ENCODE peak calls at places on chromosomes 5 and 9, in four cellular contexts. C, L, V and U are unnamed samples.

GRCh38 chr9:115285806-115286205 is 167.8 kb upstream of the TNC start:
- DNase-seq in V (no peak), L (no peak), C (no peak), U (no peak)

GRCh38 chr9:109241931-109242330 is 74.9 kb upstream of the FRRS1L start:
- DNase-seq in V (no peak), C (no peak), L (no peak), U (no peak)

GRCh38 chr5:90981177-90981576 is 401.9 kb downstream of the ARRDC3 start:
- DNase-seq in C (no peak), V (no peak), L (no peak), U (no peak)

GRCh38 chr5:103569313-103570060 is 6.9 kb upstream of the NUDT12 start:
- DNase-seq in L (no peak), C (no peak), V (no peak), U (no peak)

GRCh38 chr5:87137280-87137679 is 130.4 kb upstream of the RASA1 start:
- DNase-seq in C (no peak), V (no peak), L (no peak), U (no peak)

GRCh38 chr5:116557669-116558271 is 16.9 kb downstream of the SEMA6A start:
- DNase-seq in C (no peak), L (peak), V (no peak), U (no peak)

GRCh38 chr5:52861368-52861767 is 73.7 kb downstream of the ITGA1 start:
- DNase-seq in L (no peak), C (no peak), V (no peak), U (no peak)

GRCh38 chr9:112719292-112719691 is 1.4 kb upstream of the INIP start:
- DNase-seq in L (no peak), C (no peak), V (no peak), U (no peak)

GRCh38 chr5:124634228-124634819 is 112.1 kb downstream of the ZNF608 start:
- DNase-seq in C (no peak), L (peak), V (no peak), U (no peak)

GRCh38 chr5:90613918-90614504 is 55.4 kb downstream of the ADGRV1 start:
- DNase-seq in C (no peak), L (no peak), V (no peak), U (no peak)

GRCh38 chr5:89662499-89662898 is 747.1 kb downstream of the CETN3 start:
- DNase-seq in C (no peak), L (no peak), V (no peak), U (no peak)

GRCh38 chr5:156640751-156641241 is 209.3 kb upstream of the PPP1R2B start:
- DNase-seq in L (no peak), V (no peak), C (no peak), U (no peak)

GRCh38 chr9:100111235-100111634 is 12.2 kb downstream of the INVS start:
- DNase-seq in L (no peak), V (no peak), C (peak), U (peak)

GRCh38 chr5:10441992-10442435 is 335 bp downstream of the ROPN1L start:
- DNase-seq in V (no peak), L (no peak), C (no peak), U (no peak)

GRCh38 chr5:13921573-13921972 is 22.9 kb downstream of the DNAH5 start:
- DNase-seq in C (no peak), L (no peak), V (no peak), U (no peak)

GRCh38 chr5:13648822-13649221 is 295.7 kb downstream of the DNAH5 start:
- DNase-seq in V (no peak), C (no peak), L (no peak), U (no peak)

GRCh38 chr5:178074266-178074952 is 38.9 kb upstream of the N4BP3 start:
- DNase-seq in L (peak), V (no peak), C (no peak), U (no peak)

GRCh38 chr9:134666208-134666607 is 24.6 kb downstream of the COL5A1 start:
- DNase-seq in L (no peak), C (no peak), V (no peak), U (no peak)
- H3K4me3 ChIP-seq in L (no peak), C (no peak), V (no peak), U (no peak)

DNA sequence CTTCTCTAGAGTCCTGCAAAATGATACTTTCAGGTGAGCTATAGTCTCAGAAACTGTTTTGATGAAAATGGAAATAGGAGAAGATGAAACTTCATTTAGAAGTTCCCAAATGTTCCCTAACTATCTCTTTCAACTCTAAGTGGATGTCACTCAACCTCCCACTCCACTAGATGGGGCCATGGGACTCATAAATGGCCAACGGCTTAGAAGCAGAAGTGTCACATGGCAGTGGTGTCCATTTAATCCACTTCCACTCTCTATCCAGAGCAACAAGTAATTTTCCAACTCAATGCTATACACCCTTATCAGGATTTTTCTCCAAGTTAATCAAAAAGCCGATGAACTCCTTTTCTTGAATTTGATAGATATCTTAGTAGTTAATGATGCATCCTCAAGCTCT is 295.7 kb downstream of the EDIL3 start:
- DNase-seq in C (no peak), V (no peak), L (peak), U (no peak)
- TF ChIP-seq CTCF in C (no peak), V (peak), L (peak), U (no peak)

DNA sequence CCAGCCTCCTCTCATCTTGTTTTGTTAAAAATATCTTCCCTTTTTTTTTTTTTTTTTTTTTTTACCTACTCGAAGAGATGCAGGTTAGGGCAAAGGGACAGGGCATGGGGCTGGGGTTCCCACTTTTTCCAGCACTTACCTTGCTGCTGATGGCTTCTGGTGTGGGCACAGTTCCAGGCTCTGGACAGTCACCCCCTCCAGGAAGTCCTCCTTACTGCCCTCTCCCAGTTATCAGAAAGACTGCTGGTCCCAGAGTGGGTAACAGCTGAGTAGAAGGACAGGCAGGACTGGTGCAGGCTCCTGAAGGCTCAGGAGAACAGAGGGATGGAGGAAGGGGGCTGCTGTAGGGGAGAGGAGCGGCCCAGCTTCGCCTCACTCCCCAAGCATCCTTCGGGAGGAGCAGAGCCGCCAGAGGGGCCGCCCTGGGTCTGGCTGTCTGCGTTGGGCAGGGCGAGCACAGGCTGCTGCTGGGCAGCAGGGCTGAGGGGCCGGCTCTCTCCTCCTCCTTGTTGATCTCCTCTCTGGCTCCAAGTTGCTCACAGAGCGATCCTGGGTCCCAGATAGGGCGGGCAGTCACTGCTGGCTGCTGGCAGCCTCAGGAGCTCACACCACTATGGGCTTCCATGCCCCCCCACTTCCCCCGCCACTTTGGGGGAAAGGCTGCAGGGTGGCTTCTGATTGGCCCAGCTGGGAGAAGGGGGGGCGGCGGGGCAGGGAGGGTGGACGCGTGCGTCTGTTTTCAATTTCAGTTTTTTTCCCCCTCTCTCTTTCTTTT is at the start of gene PDGFRB:
- DNase-seq in L (no peak), V (no peak), C (peak), U (peak)
- TF ChIP-seq POLR2AphosphoS5 in L (no peak), V (no peak), C (peak), U (peak)

DNA sequence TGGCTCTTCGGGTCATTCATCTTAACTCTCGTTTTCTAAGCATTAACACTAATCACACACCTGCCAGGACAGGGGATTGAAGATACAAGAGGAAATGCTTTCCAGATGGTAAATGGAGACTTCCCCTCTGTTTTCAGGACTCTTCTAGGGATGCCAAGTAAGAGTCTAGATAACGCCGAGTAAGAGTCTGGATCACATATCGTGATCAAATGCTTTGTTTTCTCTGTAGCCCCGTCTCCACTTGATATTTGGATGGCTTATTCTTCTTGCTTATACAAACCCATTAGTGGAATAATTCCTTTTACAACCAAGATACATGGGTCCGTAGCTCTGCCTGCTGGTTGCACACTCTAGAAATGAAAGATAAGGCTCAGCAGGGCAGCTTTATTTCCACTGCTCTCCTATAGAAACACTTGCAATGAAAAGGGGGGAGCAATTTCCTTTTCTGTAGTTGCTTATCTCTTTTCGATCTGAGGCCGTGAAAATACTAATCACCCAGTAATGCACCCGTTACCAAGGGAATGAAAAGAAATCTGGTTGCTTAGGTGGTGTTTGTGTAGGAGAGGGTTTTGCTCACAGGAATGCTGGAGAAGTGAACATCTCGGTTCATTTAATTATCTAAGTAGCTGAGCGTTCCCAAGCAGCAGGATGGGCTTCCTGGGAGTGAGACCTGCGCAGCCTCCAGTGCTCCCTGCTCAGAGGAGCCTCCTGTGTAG is 131.6 kb downstream of the ADAMTS16 start:
- DNase-seq in L (no peak), V (no peak), C (no peak), U (no peak)
- H3K4me3 ChIP-seq in L (no peak), V (peak), C (peak), U (no peak)

GRCh38 chr9:135975834-135976233 is 14.7 kb upstream of the UBAC1 start:
- DNase-seq in V (no peak), C (no peak), L (peak), U (no peak)
- TF ChIP-seq CTCF in V (no peak), C (no peak), L (no peak), U (no peak)

DNA sequence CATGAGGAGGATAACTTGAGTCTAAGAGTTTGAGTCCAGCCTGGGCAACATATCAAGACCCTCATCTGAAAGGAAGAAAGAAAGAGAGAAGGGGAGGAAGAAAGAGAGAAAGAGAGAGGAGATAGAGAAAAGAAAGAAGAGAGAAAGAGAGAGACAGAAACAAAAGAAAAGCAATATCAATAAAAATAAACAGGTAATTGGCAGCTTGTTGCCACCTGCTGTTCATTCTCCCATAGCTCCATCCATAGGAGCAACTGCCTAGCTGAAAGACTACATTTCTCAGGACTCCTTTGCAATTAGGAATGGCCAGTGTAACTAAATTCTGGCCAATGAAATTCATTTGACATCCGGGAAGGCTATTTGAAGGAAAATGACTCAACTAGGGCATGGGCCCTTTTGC is 4.6 kb upstream of the TTC39B start:
- DNase-seq in V (no peak), C (no peak), L (no peak), U (no peak)
- TF ChIP-seq POLR2AphosphoS5 in V (no peak), C (no peak), L (no peak), U (no peak)

GRCh38 chr9:84922051-84922450 is 252.5 kb downstream of the NTRK2 start:
- DNase-seq in L (no peak), V (no peak), C (no peak), U (no peak)

GRCh38 chr9:84921175-84921574 is 251.6 kb downstream of the NTRK2 start:
- DNase-seq in L (no peak), V (no peak), C (no peak), U (no peak)

GRCh38 chr9:84928419-84928818 is 258.9 kb downstream of the NTRK2 start:
- DNase-seq in C (no peak), L (no peak), V (no peak), U (no peak)

GRCh38 chr9:84929068-84929467 is 259.5 kb downstream of the NTRK2 start:
- DNase-seq in V (no peak), C (no peak), L (no peak), U (no peak)

GRCh38 chr9:84926793-84927192 is 257.3 kb downstream of the NTRK2 start:
- DNase-seq in L (no peak), C (no peak), V (no peak), U (no peak)
- H3K4me3 ChIP-seq in L (no peak), C (no peak), V (no peak), U (no peak)

DNA sequence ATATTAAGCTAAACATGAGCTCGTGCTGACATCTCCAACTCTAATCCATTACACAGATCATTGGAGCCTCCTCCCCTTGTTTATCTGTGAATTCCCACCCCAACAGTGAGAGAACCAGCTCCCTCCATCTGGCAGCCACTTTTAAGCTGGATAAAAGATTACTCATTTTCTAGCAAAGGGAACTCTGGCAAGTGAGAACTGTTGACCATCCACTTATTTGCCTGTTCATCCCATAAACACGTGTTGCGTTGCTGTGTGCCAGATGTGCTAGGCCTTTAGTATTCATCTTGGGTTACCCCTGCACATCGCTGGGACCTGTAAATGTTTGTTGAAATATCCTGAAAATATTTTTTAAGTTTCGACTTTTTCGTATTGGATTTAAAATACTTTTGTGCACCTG is 2.4 kb upstream of the TOR1A start:
- DNase-seq in V (no peak), C (no peak), L (no peak), U (no peak)
- TF ChIP-seq CTCF in V (no peak), C (no peak), L (no peak), U (no peak)

GRCh38 chr5:131169810-131170539 is 769 bp upstream of the LYRM7 start:
- DNase-seq in C (no peak), V (no peak), L (no peak), U (no peak)
- TF ChIP-seq POLR2AphosphoS5 in C (no peak), V (no peak), L (no peak), U (no peak)